ENCODE peak calls at places on chromosomes 2 and 18, in five cellular contexts. A is left lung, G is endothelial cell of umbilical vein, I is lung, J is H9. V is an unnamed sample.

GRCh38 chr18:24491882-24492281 is 31.4 kb downstream of the HRH4 start:
- DNase-seq in G (no peak), A (no peak), I (no peak), J (no peak), V (no peak)

GRCh38 chr2:121974919-121975654 is 219.6 kb downstream of the TSN start:
- DNase-seq in J (peak; percentile 79), G (peak; percentile 60), A (peak; percentile 54), I (peak; percentile 39), V (peak; percentile 84)

GRCh38 chr2:165621086-165621560 is 151.6 kb downstream of the CSRNP3 start:
- DNase-seq in A (no peak), G (peak; percentile 95), J (no peak), I (no peak), V (no peak)

GRCh38 chr2:154402138-154402714 is 296.3 kb upstream of the KCNJ3 start:
- DNase-seq in J (no peak), A (no peak), G (peak; percentile 33), I (no peak), V (no peak)

GRCh38 chr2:127293386-127293757 is 572 bp downstream of the ERCC3 start:
- DNase-seq in I (no peak), J (no peak), A (no peak), G (no peak), V (no peak)

GRCh38 chr2:66236816-66237469 is 198.0 kb upstream of the MEIS1 start:
- DNase-seq in I (no peak), G (no peak), A (no peak), J (no peak), V (no peak)

GRCh38 chr2:49973917-49974368 is 819.6 kb upstream of the FSHR start:
- DNase-seq in I (peak; percentile 49), J (peak; percentile 83), G (no peak), A (peak; percentile 40), V (peak; percentile 16)

GRCh38 chr2:234308814-234309195 is 188.1 kb downstream of the ARL4C start:
- DNase-seq in J (no peak), A (no peak), G (peak; percentile 11), I (no peak), V (no peak)

GRCh38 chr2:85765081-85765731 is 11.4 kb downstream of the ATOH8 start:
- DNase-seq in I (no peak), G (peak; percentile 30), A (no peak), J (peak; percentile 56), V (peak; percentile 91)

GRCh38 chr2:85541753-85542457 is 2.9 kb downstream of the MAT2A start:
- DNase-seq in I (no peak), G (no peak), A (no peak), J (no peak), V (no peak)

GRCh38 chr2:86280191-86280667 is 57.2 kb downstream of the REEP1 start:
- DNase-seq in I (no peak), J (no peak), A (no peak), G (no peak), V (no peak)

GRCh38 chr2:195532628-195533271 is 124.3 kb upstream of the SLC39A10 start:
- DNase-seq in J (no peak), G (peak; percentile 2), A (no peak), I (no peak), V (no peak)

GRCh38 chr2:128524183-128524582 is 205.5 kb upstream of the HS6ST1 start:
- DNase-seq in A (no peak), G (peak; percentile 38), J (no peak), I (no peak), V (no peak)
- H3K27me3 ChIP-seq in A (no peaks in the 10 kb centered on the region), G (no peaks in the 10 kb centered on the region), J (no peaks in the 10 kb centered on the region), I (no peaks in the 10 kb centered on the region), V (no peaks in the 10 kb centered on the region)

GRCh38 chr2:144516417-144516980 is 3.4 kb downstream of the ZEB2 start:
- DNase-seq in G (peak; percentile 54), J (no peak), A (no peak), I (no peak), V (peak; percentile 77)
- H3K27me3 ChIP-seq in G (no peaks in the 10 kb centered on the region), J (peaks cover 79% of the 10 kb centered on the region), A (peaks cover 77% of the 10 kb centered on the region), I (no peaks in the 10 kb centered on the region), V (peaks cover 94% of the 10 kb centered on the region)

GRCh38 chr2:167386694-167387093 is 498.4 kb downstream of the XIRP2 start:
- DNase-seq in A (no peak), G (no peak), I (no peak), J (no peak), V (no peak)

GRCh38 chr2:167380094-167380493 is 491.8 kb downstream of the XIRP2 start:
- DNase-seq in I (no peak), G (no peak), A (no peak), J (no peak), V (no peak)

GRCh38 chr2:167383610-167384194 is 495.4 kb downstream of the XIRP2 start:
- DNase-seq in I (no peak), G (no peak), J (no peak), A (no peak), V (no peak)

GRCh38 chr2:167380555-167380954 is 492.3 kb downstream of the XIRP2 start:
- DNase-seq in G (no peak), J (no peak), I (no peak), A (no peak), V (no peak)

DNA sequence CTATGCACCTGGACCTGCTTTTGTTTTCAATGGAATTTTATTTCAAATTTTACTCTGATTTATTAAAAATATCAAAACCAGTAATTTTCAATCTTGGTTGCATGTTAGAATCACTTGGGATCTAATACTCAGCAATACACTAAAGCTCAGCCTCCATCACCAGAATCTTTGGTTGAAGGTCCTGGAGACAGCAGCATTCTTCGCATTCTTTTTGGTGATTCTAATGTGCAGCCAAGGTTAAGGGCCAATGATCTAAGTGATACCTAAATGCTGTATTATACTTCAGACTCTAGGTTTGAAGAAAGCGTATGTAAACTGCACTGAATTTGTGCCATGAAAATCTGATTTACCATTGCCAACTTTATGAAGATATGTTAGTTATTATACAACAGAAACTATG is 493.1 kb downstream of the XIRP2 start:
- DNase-seq in A (no peak), I (no peak), J (no peak), G (no peak), V (no peak)
- H3K27me3 ChIP-seq in A (no peaks in the 10 kb centered on the region), I (no peaks in the 10 kb centered on the region), J (no peaks in the 10 kb centered on the region), G (no peaks in the 10 kb centered on the region), V (no peaks in the 10 kb centered on the region)

GRCh38 chr2:105175231-105175630 is 66.3 kb upstream of the GPR45 start:
- DNase-seq in A (no peak), I (no peak), G (no peak), J (no peak), V (no peak)

GRCh38 chr2:105177008-105177407 is 64.5 kb upstream of the GPR45 start:
- DNase-seq in I (no peak), J (no peak), G (no peak), A (no peak), V (no peak)

GRCh38 chr2:105179469-105180372 is 61.8 kb upstream of the GPR45 start:
- DNase-seq in I (peak; percentile 70), J (peak; percentile 44), G (peak; percentile 77), A (peak; percentile 55), V (peak; percentile 64)

GRCh38 chr2:105177546-105178254 is 63.8 kb upstream of the GPR45 start:
- DNase-seq in A (no peak), J (peak; percentile 46), G (no peak), I (no peak), V (peak; percentile 69)

DNA sequence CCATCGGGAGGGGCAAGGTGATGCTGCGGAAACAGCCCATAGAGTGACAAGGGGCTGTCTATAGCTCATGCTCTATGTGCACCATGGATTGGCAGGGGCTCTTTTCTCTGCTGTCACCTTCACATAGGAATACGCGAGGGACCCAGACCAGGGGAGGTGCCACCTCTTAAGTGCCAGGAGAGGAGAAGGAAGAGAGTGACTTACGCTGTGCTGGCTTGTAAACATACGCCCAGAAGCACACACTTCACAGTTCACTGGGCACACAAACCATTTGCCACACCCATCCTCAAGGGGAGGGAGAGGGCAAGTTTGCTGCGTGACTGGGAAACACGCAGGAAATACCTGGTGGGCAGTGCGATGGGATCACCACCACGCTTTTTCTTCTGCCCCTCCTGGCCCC is 65.1 kb upstream of the GPR45 start:
- DNase-seq in I (peak; percentile 45), A (peak; percentile 41), J (no peak), G (no peak), V (no peak)
- H3K27me3 ChIP-seq in I (no peaks in the 10 kb centered on the region), A (peaks cover 13% of the 10 kb centered on the region), J (no peaks in the 10 kb centered on the region), G (peaks cover 6% of the 10 kb centered on the region), V (peaks cover 11% of the 10 kb centered on the region)

DNA sequence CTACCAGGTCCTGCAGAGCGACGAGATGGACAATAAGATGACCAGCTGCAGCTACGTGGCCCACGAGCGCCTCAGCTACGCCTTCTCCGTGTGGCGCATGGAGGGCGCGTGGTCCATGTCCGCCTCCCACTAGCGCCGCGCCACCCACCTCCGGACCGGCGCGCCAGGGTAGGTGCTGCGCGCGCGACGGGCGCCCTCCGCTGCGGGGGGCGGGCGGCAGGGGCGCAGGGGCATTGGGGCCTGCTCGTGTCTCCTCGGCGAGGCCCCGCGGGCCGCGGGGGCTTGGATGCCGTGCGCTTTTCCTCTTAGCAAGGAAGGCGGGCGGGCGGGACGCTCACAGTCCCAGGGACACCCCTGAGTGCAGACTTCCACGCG is 668 bp downstream of the TWIST2 start:
- DNase-seq in A (no peak), J (no peak), G (no peak), I (no peak), V (no peak)
- H3K27me3 ChIP-seq in A (peaks cover 99% of the 10 kb centered on the region), J (peaks cover 56% of the 10 kb centered on the region), G (peaks cover 31% of the 10 kb centered on the region), I (peaks cover 16% of the 10 kb centered on the region), V (peaks cover 61% of the 10 kb centered on the region)

GRCh38 chr2:242027676-242028450 is 158.3 kb downstream of the RTP5 start:
- DNase-seq in A (peak; percentile 18), J (peak; percentile 14), G (no peak), I (peak; percentile 13), V (no peak)

GRCh38 chr2:242020196-242021004 is 150.9 kb downstream of the RTP5 start:
- DNase-seq in J (no peak), A (peak; percentile 31), I (no peak), G (no peak), V (no peak)

GRCh38 chr2:242029422-242030225 is 160.1 kb downstream of the RTP5 start:
- DNase-seq in I (no peak), G (no peak), A (peak; percentile 12), J (peak; percentile 8), V (no peak)

GRCh38 chr2:242022550-242023290 is 153.2 kb downstream of the RTP5 start:
- DNase-seq in G (no peak), I (no peak), J (no peak), A (peak; percentile 4), V (no peak)

DNA sequence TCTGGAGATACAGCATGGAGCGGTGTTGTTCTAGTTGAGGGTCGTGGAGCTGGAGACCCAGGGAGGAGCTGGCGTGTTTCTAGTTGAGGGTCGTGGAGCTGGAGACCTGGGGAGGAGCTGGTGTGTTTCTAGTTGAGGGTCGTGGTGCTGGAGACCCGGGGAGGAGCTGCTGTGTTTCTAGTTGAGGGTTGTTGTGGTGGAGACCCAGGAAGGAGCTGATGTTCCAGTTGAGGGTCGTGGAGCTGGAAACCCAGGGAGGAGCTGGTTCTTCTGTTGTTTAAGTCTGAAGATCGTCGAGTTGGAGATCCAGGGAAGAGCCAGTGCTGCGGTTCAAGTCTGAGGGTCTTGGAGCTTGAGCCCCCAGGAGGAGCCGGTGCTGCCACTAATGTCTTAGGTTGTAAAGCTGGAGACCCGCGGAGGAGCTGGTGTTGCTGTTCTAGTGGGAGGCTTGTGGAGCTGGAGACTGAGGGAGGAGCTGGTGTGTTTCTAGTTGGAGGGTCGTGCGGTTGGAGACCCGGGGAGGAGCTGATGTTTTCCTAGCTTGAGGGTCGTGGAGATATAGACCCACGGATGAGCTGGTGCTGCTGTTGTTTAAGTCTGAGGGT is 155.3 kb downstream of the RTP5 start:
- DNase-seq in A (peak; percentile 5), I (no peak), G (no peak), J (no peak), V (no peak)
- H3K27me3 ChIP-seq in A (peaks cover 66% of the 10 kb centered on the region), I (no peaks in the 10 kb centered on the region), G (no peaks in the 10 kb centered on the region), J (no peaks in the 10 kb centered on the region), V (no peaks in the 10 kb centered on the region)

V was measured in H7.